ENCODE peak calls at places on chromosome X, in four cellular contexts. N is right cardiac atrium, H is cardiac fibroblast, I is astrocyte of the spinal cord. Y is an unnamed sample.

GRCh38 chrX:24146283-24146865 is 3.2 kb upstream of the ZFX start:
- DNase-seq in I (peak), H (no peak), N (no peak), Y (no peak)

GRCh38 chrX:30313322-30313721 is 4.1 kb upstream of the NR0B1 start:
- DNase-seq in H (no peak), N (no peak), I (no peak), Y (no peak)

GRCh38 chrX:70352473-70352872 is 62.6 kb downstream of the KIF4A start:
- DNase-seq in N (no peak), I (no peak), H (no peak), Y (no peak)

GRCh38 chrX:118974908-118975671 is 672 bp downstream of the LONRF3 start:
- DNase-seq in I (no peak), H (peak), N (peak), Y (peak)

GRCh38 chrX:139126493-139126892 is 404.0 kb upstream of the F9 start:
- DNase-seq in H (no peak), N (no peak), I (no peak), Y (no peak)

GRCh38 chrX:3820170-3820569 is 106.7 kb upstream of the PRKX start:
- DNase-seq in H (peak), I (peak), N (no peak), Y (no peak)

GRCh38 chrX:17919896-17920446 is 58.9 kb upstream of the RAI2 start:
- DNase-seq in N (no peak), I (no peak), H (no peak), Y (no peak)

GRCh38 chrX:118240359-118240758 is 105.5 kb upstream of the WDR44 start:
- DNase-seq in H (peak), I (no peak), N (no peak), Y (no peak)

GRCh38 chrX:2423293-2423692 is 77.5 kb downstream of the DHRSX start:
- DNase-seq in H (peak), N (no peak), I (peak), Y (no peak)

GRCh38 chrX:38335382-38335781 is 8.1 kb upstream of the RPGR start:
- DNase-seq in I (no peak), H (no peak), N (no peak), Y (no peak)

GRCh38 chrX:16633754-16634153 is 16.2 kb upstream of the S100G start:
- DNase-seq in I (peak), H (peak), N (no peak), Y (no peak)

GRCh38 chrX:37904833-37905232 is 57.5 kb upstream of the DYNLT3 start:
- DNase-seq in I (no peak), H (no peak), N (no peak), Y (no peak)

GRCh38 chrX:14697453-14697852 is 168.1 kb downstream of the GLRA2 start:
- DNase-seq in N (peak), I (no peak), H (peak), Y (peak)

GRCh38 chrX:136754641-136755040 is 26.1 kb downstream of the ARHGEF6 start:
- DNase-seq in N (peak), H (peak), I (peak), Y (no peak)

GRCh38 chrX:19616959-19617358 is 101.7 kb upstream of the MAP3K15 start:
- DNase-seq in H (peak), N (no peak), I (no peak), Y (no peak)

GRCh38 chrX:151920530-151920929 is 7.8 kb downstream of the MAGEA4 start:
- DNase-seq in H (no peak), N (no peak), I (no peak), Y (no peak)

GRCh38 chrX:151921292-151921691 is 8.6 kb downstream of the MAGEA4 start:
- DNase-seq in H (no peak), N (no peak), I (no peak), Y (no peak)

GRCh38 chrX:151921866-151922265 is 9.2 kb downstream of the MAGEA4 start:
- DNase-seq in I (no peak), N (no peak), H (no peak), Y (no peak)

GRCh38 chrX:151920101-151920500 is 7.4 kb downstream of the MAGEA4 start:
- DNase-seq in I (no peak), H (no peak), N (no peak), Y (no peak)

DNA sequence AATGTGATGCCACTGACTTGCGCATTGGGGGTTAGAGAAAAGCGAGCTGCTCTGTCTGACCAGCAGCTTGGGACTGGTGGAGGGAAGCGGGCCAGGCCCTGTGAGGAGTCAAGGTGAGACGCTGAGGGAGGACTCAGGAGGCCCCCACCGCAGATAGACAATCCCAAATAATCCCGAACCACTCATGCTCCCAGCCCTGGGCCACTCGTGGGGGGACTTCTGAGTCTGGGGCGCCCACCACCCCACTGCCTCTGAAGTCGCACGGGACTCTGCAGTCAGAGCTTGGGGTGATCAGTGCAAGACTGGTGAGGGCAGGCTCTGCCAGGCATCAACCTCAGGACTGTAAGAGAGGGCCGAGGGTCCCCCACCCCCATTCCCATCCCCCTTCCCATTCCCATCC is 6.9 kb downstream of the MAGEA4 start:
- DNase-seq in I (no peak), N (no peak), H (no peak), Y (no peak)
- H3K4me3 ChIP-seq in I (no peak), N (no peak), H (no peak), Y (no peak)

GRCh38 chrX:69127466-69127865 is 37.8 kb downstream of the PJA1 start:
- DNase-seq in N (no peak), I (no peak), H (no peak), Y (no peak)

GRCh38 chrX:69130448-69130847 is 34.8 kb downstream of the PJA1 start:
- DNase-seq in I (no peak), N (no peak), H (no peak), Y (no peak)

GRCh38 chrX:69126642-69127041 is 38.6 kb downstream of the PJA1 start:
- DNase-seq in I (no peak), N (no peak), H (no peak), Y (no peak)

GRCh38 chrX:69125094-69125493 is 40.2 kb downstream of the PJA1 start:
- DNase-seq in N (no peak), H (no peak), I (no peak), Y (no peak)

GRCh38 chrX:69128573-69128972 is 36.7 kb downstream of the PJA1 start:
- DNase-seq in N (peak), H (peak), I (peak), Y (peak)
- H3K4me3 ChIP-seq in N (no peak), H (no peak), I (no peak), Y (no peak)

DNA sequence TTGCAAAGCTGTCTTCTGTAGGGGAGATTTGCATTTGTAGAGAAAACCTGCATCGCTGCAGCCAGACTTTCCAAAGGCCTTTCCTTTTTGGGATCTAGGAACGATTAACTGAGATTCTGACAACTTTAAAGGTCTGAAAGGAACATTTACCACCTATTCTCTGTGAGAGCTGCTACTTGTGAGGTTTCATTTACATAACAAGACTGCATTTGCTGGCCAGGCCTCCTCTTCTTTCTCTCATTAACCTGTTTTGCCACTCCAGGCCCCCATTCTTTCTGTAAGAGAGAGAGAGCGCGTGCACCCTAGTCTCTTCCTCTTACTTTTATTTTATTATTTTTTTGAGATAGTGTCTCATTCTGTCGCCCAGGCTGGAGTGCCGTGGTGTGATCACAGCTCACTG is 31.6 kb downstream of the TMEM31 start:
- DNase-seq in H (no peak), N (no peak), I (no peak), Y (no peak)
- H3K4me3 ChIP-seq in H (no peak), N (no peak), I (no peak), Y (no peak)

DNA sequence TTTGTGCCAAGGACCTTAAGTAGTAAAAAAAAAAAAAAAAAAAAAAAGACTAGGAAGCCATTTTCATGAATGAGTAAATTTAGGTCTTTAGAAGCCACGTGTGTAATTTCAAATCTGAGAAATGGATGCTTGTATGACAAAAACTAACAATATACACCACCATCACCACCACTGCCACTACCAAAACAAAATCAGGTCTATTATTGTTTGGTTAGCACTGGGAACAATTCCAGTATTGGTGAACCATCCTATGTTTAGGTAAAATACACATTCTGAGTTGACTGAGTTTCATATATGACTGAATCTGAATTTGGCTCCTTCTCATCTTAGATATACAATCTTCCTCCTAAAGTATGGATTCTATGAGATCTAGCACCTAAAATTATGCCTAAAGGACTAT is 8.8 kb upstream of the TMSB4X start:
- DNase-seq in I (no peak), N (no peak), H (no peak), Y (no peak)
- H3K4me3 ChIP-seq in I (no peak), N (no peak), H (no peak), Y (no peak)

DNA sequence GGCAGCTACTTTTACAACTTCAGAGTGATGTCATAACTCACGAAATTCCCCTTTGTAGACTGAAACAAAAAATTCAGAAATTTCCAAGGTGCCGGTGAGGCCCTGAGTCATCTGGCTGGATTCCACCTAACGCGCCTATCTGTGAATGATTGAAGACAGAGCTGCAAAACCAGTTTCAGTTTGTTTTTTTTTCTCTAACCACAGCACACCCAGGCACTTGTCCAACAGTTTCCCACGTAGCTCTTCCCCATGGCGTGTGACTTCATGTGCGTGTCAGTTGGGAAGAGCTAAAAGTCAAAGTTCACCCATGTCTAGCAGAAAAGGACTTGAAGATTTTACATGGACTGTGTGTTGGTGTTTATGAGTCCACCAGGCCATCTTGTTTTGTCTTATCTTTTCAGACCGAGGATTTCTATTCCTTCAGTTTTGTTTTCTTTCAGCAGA is 16.3 kb downstream of the TCEANC start:
- DNase-seq in N (peak), H (peak), I (peak), Y (peak)
- H3K4me3 ChIP-seq in N (no peak), H (no peak), I (no peak), Y (no peak)

GRCh38 chrX:10617964-10618342 is 2.4 kb downstream of the MID1 start:
- DNase-seq in H (no peak), I (peak), N (no peak), Y (no peak)

GRCh38 chrX:10619311-10620015 is 922 bp downstream of the MID1 start:
- DNase-seq in I (no peak), N (no peak), H (peak), Y (peak)

GRCh38 chrX:10620121-10620699 is at the start of gene MID1:
- DNase-seq in N (peak), H (peak), I (peak), Y (peak)

GRCh38 chrX:10617186-10617963 is 3.0 kb downstream of the MID1 start:
- DNase-seq in N (no peak), H (no peak), I (no peak), Y (no peak)

DNA sequence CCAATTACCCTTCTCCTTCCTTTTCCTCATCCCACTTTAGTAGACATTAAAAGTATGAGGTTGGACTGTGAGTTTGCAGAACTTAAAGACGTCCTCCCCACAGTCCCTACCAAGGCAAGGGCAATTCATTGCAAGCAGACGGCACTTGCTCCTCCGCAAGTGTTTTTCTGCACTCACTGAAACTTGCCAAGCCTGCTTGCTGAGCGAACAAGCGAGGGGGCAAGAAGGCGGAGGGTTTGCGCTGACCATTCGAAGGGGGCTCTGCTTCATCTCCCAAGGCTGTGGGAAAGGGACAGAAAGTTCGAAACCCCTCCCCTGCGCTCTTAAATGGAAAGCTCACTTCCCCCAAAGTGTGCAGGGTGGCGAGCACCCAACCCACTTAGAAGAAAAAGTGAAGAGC is 1.5 kb downstream of the MID1 start:
- DNase-seq in I (peak), H (peak), N (no peak), Y (no peak)
- H3K4me3 ChIP-seq in I (peak), H (peak), N (peak), Y (no peak)